ENCODE peak calls at places on chromosomes 4 and X, in five cellular contexts. L is tibial artery, B is GM23248, F is esophagus squamous epithelium, A is mucosa of descending colon. P is an unnamed sample.

GRCh38 chr4:96736352-96736889 is 896.5 kb downstream of the PDHA2 start:
- DNase-seq in L (no peak), B (peak; percentile 2), F (no peak), A (no peak), P (no peak)

GRCh38 chr4:14165253-14165942 is 537.9 kb upstream of the BOD1L1 start:
- DNase-seq in L (peak; percentile 29), B (no peak), F (no peak), A (no peak), P (no peak)

GRCh38 chr4:8568068-8568668 is 12.0 kb upstream of the GPR78 start:
- DNase-seq in L (no peak), B (no peak), F (no peak), A (no peak), P (no peak)

GRCh38 chrX:31608651-31609050 is 536.8 kb upstream of the FTHL17 start:
- DNase-seq in L (no peak), B (no peak), F (no peak), A (no peak), P (no peak)

GRCh38 chr4:95544433-95545103 is 4.2 kb downstream of the UNC5C start:
- DNase-seq in L (no peak), B (no peak), F (no peak), A (no peak), P (no peak)

GRCh38 chrX:136176399-136176825 is 29.1 kb downstream of the FHL1 start:
- DNase-seq in L (peak; percentile 44), B (peak; percentile 82), F (no peak), A (no peak), P (peak; percentile 68)

GRCh38 chr4:108651068-108651794 is 832 bp downstream of the OSTC start:
- DNase-seq in L (no peak), B (peak; percentile 93), F (no peak), A (no peak), P (no peak)

GRCh38 chr4:137735561-137736104 is 203.3 kb upstream of the PCDH18 start:
- DNase-seq in L (no peak), B (no peak), F (no peak), A (no peak), P (no peak)

GRCh38 chrX:131827935-131828334 is 195.2 kb upstream of the STK26 start:
- DNase-seq in L (no peak), B (peak; percentile 19), F (no peak), A (no peak), P (no peak)

GRCh38 chr4:1411436-1412375 is 5.5 kb upstream of the NKX1-1 start:
- DNase-seq in L (no peak), B (no peak), F (no peak), A (no peak), P (no peak)

GRCh38 chrX:48083706-48084105 is 12.3 kb upstream of the ZNF630 start:
- DNase-seq in L (no peak), B (no peak), F (no peak), A (no peak), P (no peak)

GRCh38 chr4:182278729-182279128 is 35.5 kb downstream of the TENM3 start:
- DNase-seq in L (no peak), B (no peak), F (no peak), A (no peak), P (no peak)
- H3K4me3 ChIP-seq in L (no peak overlapping the region), B (no peak overlapping the region), F (no peak overlapping the region), A (no peak overlapping the region), P (no peak overlapping the region)

GRCh38 chrX:19774905-19775304 is 112.5 kb downstream of the SH3KBP1 start:
- DNase-seq in L (no peak), B (no peak), F (no peak), A (no peak), P (no peak)

GRCh38 chrX:19772306-19772705 is 115.1 kb downstream of the SH3KBP1 start:
- DNase-seq in L (no peak), B (peak; percentile 67), F (no peak), A (no peak), P (no peak)

GRCh38 chrX:19775830-19776498 is 111.4 kb downstream of the SH3KBP1 start:
- DNase-seq in L (no peak), B (peak; percentile 50), F (no peak), A (no peak), P (no peak)

GRCh38 chrX:19769467-19769866 is 117.9 kb downstream of the SH3KBP1 start:
- DNase-seq in L (no peak), B (no peak), F (no peak), A (no peak), P (no peak)

GRCh38 chrX:19772759-19773623 is 114.4 kb downstream of the SH3KBP1 start:
- DNase-seq in L (no peak), B (peak; percentile 21), F (no peak), A (no peak), P (no peak)
- H3K4me3 ChIP-seq in L (no peak overlapping the region), B (peak overlapping the region; percentile 46), F (no peak overlapping the region), A (no peak overlapping the region), P (no peak overlapping the region)

DNA sequence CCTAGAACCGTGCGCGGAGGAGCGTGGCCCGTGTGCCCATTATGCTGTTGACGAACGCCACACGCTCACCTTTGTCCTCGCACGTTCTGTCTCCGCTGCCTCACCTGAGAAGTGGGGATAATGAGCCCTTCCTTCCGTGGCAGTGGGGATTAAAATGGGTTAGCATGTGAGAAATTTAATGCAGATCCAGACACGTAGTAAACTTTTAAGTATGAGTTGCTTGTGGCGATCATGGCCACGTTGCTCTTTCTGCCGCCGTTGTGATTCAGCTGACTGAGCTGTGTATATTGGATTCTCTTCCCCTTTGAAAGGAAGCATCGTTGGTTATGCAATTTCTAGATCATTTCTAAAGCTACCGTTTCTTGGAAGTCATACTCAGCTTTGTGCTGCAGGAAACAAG is 16.5 kb downstream of the TBC1D14 start:
- DNase-seq in L (no peak), B (no peak), F (no peak), A (no peak), P (no peak)
- H3K4me3 ChIP-seq in L (no peak overlapping the region), B (no peak overlapping the region), F (no peak overlapping the region), A (no peak overlapping the region), P (no peak overlapping the region)

GRCh38 chrX:79365591-79365990 is 1.5 kb downstream of the ITM2A start:
- DNase-seq in L (no peak), B (no peak), F (no peak), A (no peak), P (no peak)
- H3K4me3 ChIP-seq in L (peak overlapping the region; percentile 50), B (no peak overlapping the region), F (peak overlapping the region; percentile 53), A (no peak overlapping the region), P (no peak overlapping the region)

GRCh38 chrX:41110801-41111625 is 25.8 kb downstream of the USP9X start:
- DNase-seq in L (no peak), B (no peak), F (no peak), A (no peak), P (no peak)
- H3K4me3 ChIP-seq in L (no peak overlapping the region), B (no peak overlapping the region), F (no peak overlapping the region), A (no peak overlapping the region), P (no peak overlapping the region)

GRCh38 chrX:150506486-150506885 is 61.9 kb upstream of the MTM1 start:
- DNase-seq in L (no peak), B (peak; percentile 28), F (no peak), A (no peak), P (no peak)

GRCh38 chrX:150506020-150506419 is 62.4 kb upstream of the MTM1 start:
- DNase-seq in L (no peak), B (no peak), F (no peak), A (no peak), P (no peak)

GRCh38 chrX:150508461-150509367 is 59.7 kb upstream of the MTM1 start:
- DNase-seq in L (peak; percentile 77), B (peak; percentile 56), F (no peak), A (no peak), P (no peak)

GRCh38 chrX:150508018-150508417 is 60.4 kb upstream of the MTM1 start:
- DNase-seq in L (peak; percentile 42), B (peak; percentile 9), F (no peak), A (no peak), P (no peak)

GRCh38 chrX:150507251-150507856 is 61.1 kb upstream of the MTM1 start:
- DNase-seq in L (peak; percentile 35), B (peak; percentile 64), F (no peak), A (no peak), P (no peak)
- H3K4me3 ChIP-seq in L (peak overlapping the region; percentile 43), B (no peak overlapping the region), F (no peak overlapping the region), A (no peak overlapping the region), P (no peak overlapping the region)

GRCh38 chr4:122978109-122978508 is 55.7 kb upstream of the NUDT6 start:
- DNase-seq in L (no peak), B (no peak), F (no peak), A (no peak), P (no peak)
- H3K4me3 ChIP-seq in L (no peak overlapping the region), B (no peak overlapping the region), F (no peak overlapping the region), A (no peak overlapping the region), P (no peak overlapping the region)

P was measured in AG04449.